ENCODE peak calls at places on chromosomes 1 and 21, in four cellular contexts. Y is A549, N is sigmoid colon, O is fibroblast of mammary gland. K is an unnamed sample.

GRCh38 chr1:145889722-145890121 is 4.1 kb upstream of the ANKRD35 start:
- DNase-seq in O (no peak), N (no peak), Y (no peak), K (no peak)

GRCh38 chr1:239987103-239987745 is 104.5 kb upstream of the FMN2 start:
- DNase-seq in N (no peak), Y (no peak), O (peak; percentile 65), K (no peak)

GRCh38 chr1:29284286-29284960 is 48.1 kb downstream of the PTPRU start:
- DNase-seq in Y (no peak), N (peak; percentile 42), O (no peak), K (no peak)

GRCh38 chr1:245654460-245655050 is 499.8 kb downstream of the KIF26B start:
- DNase-seq in Y (no peak), O (no peak), N (no peak), K (no peak)

GRCh38 chr1:185281245-185281644 is 35.8 kb downstream of the IVNS1ABP start:
- DNase-seq in O (no peak), N (no peak), Y (no peak), K (no peak)

GRCh38 chr1:245085508-245086095 is 69.2 kb upstream of the KIF26B start:
- DNase-seq in O (peak; percentile 97), Y (no peak), N (no peak), K (peak; percentile 85)

GRCh38 chr1:178344513-178345077 is 152.2 kb downstream of the CLEC20A start:
- DNase-seq in Y (peak; percentile 17), N (no peak), O (peak; percentile 92), K (no peak)

GRCh38 chr1:162561037-162561615 is 396 bp upstream of the UAP1 start:
- DNase-seq in O (peak; percentile 95), N (peak; percentile 100), Y (peak; percentile 89), K (peak; percentile 78)

GRCh38 chr1:205335692-205336091 is 14.1 kb upstream of the NUAK2 start:
- DNase-seq in O (peak; percentile 68), N (peak; percentile 76), Y (peak; percentile 90), K (peak; percentile 35)

GRCh38 chr1:151970641-151971040 is 23.0 kb downstream of the S100A10 start:
- DNase-seq in Y (peak; percentile 58), N (no peak), O (peak; percentile 91), K (no peak)

GRCh38 chr1:64984106-64984505 is 17.8 kb upstream of the JAK1 start:
- DNase-seq in O (no peak), N (no peak), Y (no peak), K (no peak)

GRCh38 chr1:94643776-94644175 is 102.2 kb upstream of the F3 start:
- DNase-seq in N (no peak), Y (no peak), O (no peak), K (no peak)

GRCh38 chr1:17551755-17552234 is 12.3 kb downstream of the ARHGEF10L start:
- DNase-seq in N (no peak), O (peak; percentile 80), Y (no peak), K (no peak)

GRCh38 chr1:157245823-157246222 is 107.6 kb upstream of the ETV3 start:
- DNase-seq in O (no peak), Y (no peak), N (no peak), K (no peak)

GRCh38 chr1:13228343-13228781 is 2.4 kb upstream of the PRAMEF18 start:
- DNase-seq in N (no peak), O (no peak), Y (no peak), K (no peak)

GRCh38 chr1:243345205-243345604 is 89.4 kb downstream of the SDCCAG8 start:
- DNase-seq in Y (no peak), O (peak; percentile 34), N (no peak), K (no peak)

GRCh38 chr1:203051841-203052324 is 25.6 kb downstream of the PPFIA4 start:
- DNase-seq in N (no peak), Y (no peak), O (no peak), K (no peak)

GRCh38 chr1:219298581-219299148 is 125.0 kb downstream of the LYPLAL1 start:
- DNase-seq in Y (no peak), O (peak; percentile 11), N (peak; percentile 73), K (no peak)

GRCh38 chr1:89907669-89908293 is 86.9 kb downstream of the LRRC8D start:
- DNase-seq in Y (peak; percentile 41), O (peak; percentile 82), N (no peak), K (peak; percentile 31)

GRCh38 chr1:6601049-6601864 is 1.4 kb downstream of the KLHL21 start:
- DNase-seq in N (peak; percentile 94), Y (peak; percentile 77), O (peak; percentile 99), K (peak; percentile 80)

GRCh38 chr21:35059742-35060141 is 10.6 kb upstream of the RUNX1 start:
- DNase-seq in N (no peak), O (peak; percentile 47), Y (no peak), K (no peak)

GRCh38 chr1:2783435-2784397 is 17.8 kb downstream of the TTC34 start:
- DNase-seq in Y (no peak), N (peak; percentile 48), O (no peak), K (no peak)

GRCh38 chr1:29471487-29472313 is 235.4 kb downstream of the PTPRU start:
- DNase-seq in O (peak; percentile 1), N (peak; percentile 39), Y (no peak), K (no peak)

GRCh38 chr1:18949689-18950414 is 6.6 kb downstream of the IFFO2 start:
- DNase-seq in O (peak; percentile 36), Y (no peak), N (peak; percentile 84), K (no peak)

GRCh38 chr1:213738658-213739057 is 249.1 kb upstream of the PROX1 start:
- DNase-seq in O (no peak), Y (no peak), N (no peak), K (no peak)

GRCh38 chr1:93588206-93588605 is 93.4 kb downstream of the BCAR3 start:
- DNase-seq in Y (no peak), O (no peak), N (peak; percentile 9), K (no peak)

GRCh38 chr1:46413596-46413985 is 19.5 kb downstream of the FAAH start:
- DNase-seq in N (no peak), O (no peak), Y (peak; percentile 45), K (no peak)

GRCh38 chr1:54973205-54973921 is 7.1 kb upstream of the TMEM61 start:
- DNase-seq in O (peak; percentile 47), N (no peak), Y (peak; percentile 44), K (no peak)

GRCh38 chr1:81371864-81372263 is 428.9 kb upstream of the ADGRL2 start:
- DNase-seq in N (no peak), Y (no peak), O (no peak), K (no peak)

GRCh38 chr1:81374481-81374880 is 426.3 kb upstream of the ADGRL2 start:
- DNase-seq in Y (no peak), O (no peak), N (no peak), K (no peak)

GRCh38 chr1:81379430-81379829 is 421.3 kb upstream of the ADGRL2 start:
- DNase-seq in N (no peak), O (no peak), Y (no peak), K (no peak)

GRCh38 chr1:81375884-81376548 is 424.7 kb upstream of the ADGRL2 start:
- DNase-seq in Y (no peak), O (no peak), N (no peak), K (no peak)

GRCh38 chr1:81377406-81377805 is 423.3 kb upstream of the ADGRL2 start:
- DNase-seq in O (no peak), N (no peak), Y (no peak), K (no peak)
- TF ChIP-seq CTCF in O (no peak), N (no peak), Y (no peak), K (no peak)

DNA sequence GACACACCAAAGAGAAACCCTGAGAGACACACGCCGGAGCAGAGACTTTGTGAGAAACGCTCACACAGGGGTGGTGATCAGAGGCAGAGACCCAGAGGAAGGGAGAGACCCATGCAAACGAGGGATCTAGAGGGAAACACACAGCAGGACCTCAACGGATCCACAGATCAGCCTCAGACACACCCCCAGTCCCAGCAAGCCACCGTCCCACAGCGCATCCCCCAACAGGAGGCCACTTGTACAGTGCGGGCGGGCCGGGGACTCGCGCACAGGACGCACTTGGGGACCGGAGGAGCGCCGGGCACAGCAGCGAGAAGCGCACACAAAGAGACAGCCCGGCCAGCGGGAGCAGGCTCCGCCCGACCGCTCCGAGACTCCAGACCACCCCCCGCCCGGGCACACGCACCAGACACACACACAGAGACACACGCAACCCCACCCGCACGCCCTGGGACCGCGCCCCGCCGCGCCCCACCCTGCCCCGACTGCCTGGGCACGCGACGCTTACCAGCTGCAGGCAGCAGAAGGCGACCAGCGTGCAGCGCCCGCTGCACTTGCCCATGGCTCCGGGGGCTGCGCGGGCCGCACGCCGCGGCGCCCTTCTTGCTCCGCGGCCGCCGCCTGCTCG is 587 bp downstream of the NKAIN1 start:
- DNase-seq in Y (no peak), O (no peak), N (peak; percentile 53), K (no peak)
- H3K4me3 ChIP-seq in Y (peak overlapping the region; percentile 57), O (no peak overlapping the region), N (peak overlapping the region; percentile 25), K (peak overlapping the region; percentile 34)

DNA sequence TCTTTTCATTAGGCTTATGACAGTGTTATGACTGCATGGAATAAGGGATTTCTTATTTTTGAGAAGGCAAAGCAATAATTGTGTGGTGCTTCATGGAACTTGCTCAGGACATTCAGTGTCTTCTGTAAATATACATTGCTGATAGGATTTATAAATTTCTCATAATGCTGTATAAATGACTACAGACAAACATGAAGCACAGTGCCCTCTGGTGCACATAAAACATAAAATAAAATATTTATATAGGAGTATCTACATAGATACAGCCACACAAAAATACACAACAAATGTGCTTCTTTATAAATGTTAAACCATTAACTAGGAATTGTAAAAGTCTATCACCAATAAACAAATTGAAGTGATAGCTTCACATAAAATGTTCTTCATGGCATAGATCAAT is 24.1 kb downstream of the BRINP3 start:
- DNase-seq in N (no peak), O (no peak), Y (no peak), K (no peak)
- TF ChIP-seq CTCF in N (no peak), O (no peak), Y (peak; percentile 30), K (no peak)

GRCh38 chr1:226945106-226945857 is 5.2 kb downstream of the COQ8A start:
- DNase-seq in Y (no peak), O (no peak), N (no peak), K (no peak)
- H3K4me3 ChIP-seq in Y (no peak overlapping the region), O (no peak overlapping the region), N (no peak overlapping the region), K (no peak overlapping the region)